ENCODE peak calls at places on chromosomes 11 and 22, in five cellular contexts. One of them, this sample, is unnamed.

GRCh38 chr11:127470485-127470884 is 469.9 kb upstream of the KIRREL3 start:
- DNase-seq in A549: peak
- DNase-seq in K562: peak
- DNase-seq in GM12878: no peak
- DNase-seq in upper lobe of left lung: no peak
- DNase-seq in this sample: peak

GRCh38 chr22:26669060-26669481 is 11.7 kb downstream of the MIAT start:
- DNase-seq in A549: peak
- DNase-seq in K562: peak
- DNase-seq in GM12878: no peak
- DNase-seq in upper lobe of left lung: no peak
- DNase-seq in this sample: peak

GRCh38 chr11:34155057-34155758 is 49.8 kb downstream of the NAT10 start:
- DNase-seq in A549: no peak
- DNase-seq in K562: no peak
- DNase-seq in GM12878: no peak
- DNase-seq in upper lobe of left lung: no peak
- DNase-seq in this sample: no peak

GRCh38 chr11:87740968-87741367 is 434.3 kb downstream of the RAB38 start:
- DNase-seq in A549: no peak
- DNase-seq in K562: no peak
- DNase-seq in GM12878: no peak
- DNase-seq in upper lobe of left lung: no peak
- DNase-seq in this sample: no peak

GRCh38 chr22:26565889-26566288 is 24.0 kb downstream of the TPST2 start:
- DNase-seq in A549: no peak
- DNase-seq in K562: no peak
- DNase-seq in GM12878: no peak
- DNase-seq in upper lobe of left lung: no peak
- DNase-seq in this sample: no peak

GRCh38 chr22:37259540-37260029 is 15.5 kb upstream of the RAC2 start:
- DNase-seq in A549: peak
- DNase-seq in K562: peak
- DNase-seq in GM12878: no peak
- DNase-seq in upper lobe of left lung: no peak
- DNase-seq in this sample: no peak

GRCh38 chr22:22598144-22598543 is 39.1 kb upstream of the PRAME start:
- DNase-seq in A549: no peak
- DNase-seq in K562: no peak
- DNase-seq in GM12878: no peak
- DNase-seq in upper lobe of left lung: no peak
- DNase-seq in this sample: no peak

GRCh38 chr11:44861829-44862545 is 88.7 kb downstream of the TP53I11 start:
- DNase-seq in A549: peak
- DNase-seq in K562: peak
- DNase-seq in GM12878: peak
- DNase-seq in upper lobe of left lung: peak
- DNase-seq in this sample: peak

GRCh38 chr22:46066691-46067090 is 83.6 kb upstream of the PPARA start:
- DNase-seq in A549: no peak
- DNase-seq in K562: no peak
- DNase-seq in GM12878: no peak
- DNase-seq in upper lobe of left lung: no peak
- DNase-seq in this sample: peak

GRCh38 chr11:106160494-106160893 is 83.0 kb downstream of the AASDHPPT start:
- DNase-seq in A549: no peak
- DNase-seq in K562: no peak
- DNase-seq in GM12878: no peak
- DNase-seq in upper lobe of left lung: no peak
- DNase-seq in this sample: no peak

GRCh38 chr11:116360542-116360941 is 412.2 kb downstream of the BUD13 start:
- DNase-seq in A549: no peak
- DNase-seq in K562: no peak
- DNase-seq in GM12878: no peak
- DNase-seq in upper lobe of left lung: no peak
- DNase-seq in this sample: no peak

GRCh38 chr11:125263268-125263790 is 98.8 kb downstream of the PKNOX2 start:
- DNase-seq in A549: no peak
- DNase-seq in K562: no peak
- DNase-seq in GM12878: no peak
- DNase-seq in upper lobe of left lung: peak
- DNase-seq in this sample: peak

GRCh38 chr11:124075841-124076571 is 34.9 kb upstream of the OR10G7 start:
- DNase-seq in A549: peak
- DNase-seq in K562: no peak
- DNase-seq in GM12878: no peak
- DNase-seq in upper lobe of left lung: peak
- DNase-seq in this sample: peak

GRCh38 chr11:126054882-126055281 is 7.8 kb downstream of the CDON start:
- DNase-seq in A549: no peak
- DNase-seq in K562: no peak
- DNase-seq in GM12878: no peak
- DNase-seq in upper lobe of left lung: no peak
- DNase-seq in this sample: no peak

GRCh38 chr22:33909075-33909458 is 11.2 kb downstream of the LARGE1 start:
- DNase-seq in A549: peak
- DNase-seq in K562: no peak
- DNase-seq in GM12878: no peak
- DNase-seq in upper lobe of left lung: no peak
- DNase-seq in this sample: peak

GRCh38 chr11:94669032-94669431 is 99.1 kb upstream of the AMOTL1 start:
- DNase-seq in A549: no peak
- DNase-seq in K562: no peak
- DNase-seq in GM12878: no peak
- DNase-seq in upper lobe of left lung: no peak
- DNase-seq in this sample: no peak

GRCh38 chr11:8338138-8338537 is 74.5 kb upstream of the LMO1 start:
- DNase-seq in A549: peak
- DNase-seq in K562: peak
- DNase-seq in GM12878: no peak
- DNase-seq in upper lobe of left lung: no peak
- DNase-seq in this sample: peak

GRCh38 chr22:46963672-46964545 is 201.5 kb downstream of the TBC1D22A start:
- DNase-seq in A549: no peak
- DNase-seq in K562: no peak
- DNase-seq in GM12878: no peak
- DNase-seq in upper lobe of left lung: no peak
- DNase-seq in this sample: no peak

GRCh38 chr11:1953489-1954284 is 6.6 kb downstream of the MRPL23 start:
- DNase-seq in A549: no peak
- DNase-seq in K562: no peak
- DNase-seq in GM12878: no peak
- DNase-seq in upper lobe of left lung: peak
- DNase-seq in this sample: no peak

GRCh38 chr11:40302669-40303068 is 1156.8 kb downstream of the LRRC4C start:
- DNase-seq in A549: no peak
- DNase-seq in K562: no peak
- DNase-seq in GM12878: no peak
- DNase-seq in upper lobe of left lung: no peak
- DNase-seq in this sample: no peak

GRCh38 chr11:2740275-2740940 is 40.6 kb upstream of the KCNQ1OT1 start:
- DNase-seq in A549: no peak
- DNase-seq in K562: peak
- DNase-seq in GM12878: no peak
- DNase-seq in upper lobe of left lung: peak
- DNase-seq in this sample: no peak

GRCh38 chr11:117589024-117589423 is 208.0 kb downstream of the DSCAML1 start:
- DNase-seq in A549: no peak
- DNase-seq in K562: no peak
- DNase-seq in GM12878: no peak
- DNase-seq in upper lobe of left lung: peak
- DNase-seq in this sample: no peak

GRCh38 chr11:39365809-39366436 is 2093.5 kb downstream of the LRRC4C start:
- DNase-seq in A549: peak
- DNase-seq in K562: no peak
- DNase-seq in GM12878: no peak
- DNase-seq in upper lobe of left lung: no peak
- DNase-seq in this sample: no peak

GRCh38 chr22:20569059-20570058 is 61.9 kb downstream of the MED15 start:
- DNase-seq in A549: peak
- DNase-seq in K562: no peak
- DNase-seq in GM12878: peak
- DNase-seq in upper lobe of left lung: peak
- DNase-seq in this sample: peak

GRCh38 chr11:27971256-27971655 is 136.7 kb downstream of the KIF18A start:
- DNase-seq in A549: no peak
- DNase-seq in K562: no peak
- DNase-seq in GM12878: no peak
- DNase-seq in upper lobe of left lung: no peak
- DNase-seq in this sample: no peak

GRCh38 chr11:44835979-44836378 is 109.2 kb downstream of the TSPAN18 start:
- DNase-seq in A549: no peak
- DNase-seq in K562: no peak
- DNase-seq in GM12878: no peak
- DNase-seq in upper lobe of left lung: no peak
- DNase-seq in this sample: no peak

DNA sequence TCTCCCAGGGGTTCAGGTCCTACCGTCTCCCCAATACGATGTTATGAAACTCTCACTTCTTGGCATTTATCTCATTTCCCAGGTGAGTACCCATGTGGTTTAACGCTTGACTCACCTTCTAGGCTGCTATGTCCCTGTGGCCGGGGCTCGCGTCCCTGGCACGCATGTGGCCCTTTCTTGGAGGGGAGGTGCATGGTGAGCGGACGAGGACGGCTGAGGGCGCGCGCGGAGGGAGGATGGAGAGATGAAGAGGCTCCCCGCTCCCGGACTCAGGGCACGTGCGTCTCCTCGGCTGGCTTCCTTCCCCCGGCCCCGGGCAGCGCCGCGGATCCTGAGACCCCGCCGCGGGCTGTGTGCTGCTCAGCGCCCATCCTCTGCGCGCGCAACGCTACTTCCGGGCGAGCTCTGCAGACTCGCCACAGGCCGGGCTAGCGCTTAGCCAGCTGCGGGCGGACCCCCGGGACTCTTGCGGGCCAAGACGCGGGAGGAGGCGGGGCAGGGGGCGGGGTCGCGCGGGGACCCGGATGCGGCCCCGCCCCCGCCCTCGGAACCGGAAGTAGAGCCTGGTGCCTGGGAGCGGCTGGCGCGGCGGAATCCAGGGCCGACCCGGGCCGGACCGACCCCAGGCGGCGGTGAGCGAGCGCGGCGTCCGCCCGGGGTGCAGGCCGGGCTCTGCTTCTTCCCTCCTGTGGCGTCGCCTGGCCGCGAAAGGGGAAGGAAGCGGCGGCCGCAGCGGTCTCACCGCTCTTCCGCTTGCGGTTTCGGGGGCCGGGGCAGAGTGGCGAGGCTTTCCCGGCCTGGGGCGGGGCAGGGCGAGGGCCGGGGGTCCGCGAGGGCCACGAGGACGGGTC is at the start of gene CTTN:
- DNase-seq in A549: peak
- DNase-seq in K562: peak
- DNase-seq in GM12878: peak
- DNase-seq in upper lobe of left lung: peak
- DNase-seq in this sample: peak
- TF ChIP-seq EP300 in A549: no peak
- TF ChIP-seq EP300 in K562: peak
- TF ChIP-seq EP300 in GM12878: no peak
- TF ChIP-seq EP300 in upper lobe of left lung: no peak
- TF ChIP-seq EP300 in this sample: no peak

GRCh38 chr11:62419560-62420342 is 918 bp downstream of the SCGB1A1 start:
- DNase-seq in A549: no peak
- DNase-seq in K562: peak
- DNase-seq in GM12878: no peak
- DNase-seq in upper lobe of left lung: no peak
- DNase-seq in this sample: no peak
- TF ChIP-seq EP300 in A549: no peak
- TF ChIP-seq EP300 in K562: no peak
- TF ChIP-seq EP300 in GM12878: no peak
- TF ChIP-seq EP300 in upper lobe of left lung: no peak
- TF ChIP-seq EP300 in this sample: no peak

GRCh38 chr11:57348052-57348451 is 9.9 kb downstream of the P2RX3 start:
- DNase-seq in A549: no peak
- DNase-seq in K562: no peak
- DNase-seq in GM12878: no peak
- DNase-seq in upper lobe of left lung: peak
- DNase-seq in this sample: no peak

GRCh38 chr11:57347336-57347735 is 9.2 kb downstream of the P2RX3 start:
- DNase-seq in A549: no peak
- DNase-seq in K562: no peak
- DNase-seq in GM12878: no peak
- DNase-seq in upper lobe of left lung: peak
- DNase-seq in this sample: no peak

GRCh38 chr11:57343825-57344224 is 5.7 kb downstream of the P2RX3 start:
- DNase-seq in A549: no peak
- DNase-seq in K562: no peak
- DNase-seq in GM12878: no peak
- DNase-seq in upper lobe of left lung: no peak
- DNase-seq in this sample: no peak

GRCh38 chr11:57344826-57345225 is 6.7 kb downstream of the P2RX3 start:
- DNase-seq in A549: no peak
- DNase-seq in K562: no peak
- DNase-seq in GM12878: no peak
- DNase-seq in upper lobe of left lung: no peak
- DNase-seq in this sample: no peak

DNA sequence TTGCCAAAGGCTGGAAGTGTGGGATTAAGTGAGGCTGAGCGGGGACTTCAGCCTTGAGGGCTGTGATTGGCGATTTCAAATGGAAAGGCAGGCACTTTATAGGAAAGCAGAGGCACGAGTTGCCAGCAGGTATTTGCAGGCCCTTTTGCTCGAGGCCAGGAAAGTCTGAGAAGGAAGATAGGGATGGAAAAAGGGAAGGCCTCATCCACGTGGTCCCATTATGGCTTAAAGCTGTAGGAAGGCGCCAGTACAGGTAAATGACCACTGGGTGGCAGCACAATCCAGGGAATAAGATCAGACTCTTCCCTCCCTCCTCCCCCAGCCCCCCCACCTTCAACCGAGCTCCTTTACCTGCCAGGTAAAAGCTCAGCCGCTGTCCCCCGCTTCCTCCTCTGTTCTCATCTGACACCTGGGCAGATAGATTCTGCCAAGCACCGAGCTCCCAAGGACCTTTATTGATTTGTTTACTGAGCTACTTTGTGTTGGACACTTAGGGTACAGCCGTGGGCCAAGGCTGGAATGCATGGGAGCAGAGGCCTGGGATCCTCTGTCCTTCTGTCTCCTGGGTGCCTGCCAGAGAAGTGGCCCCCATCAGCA is 7.5 kb downstream of the P2RX3 start:
- DNase-seq in A549: peak
- DNase-seq in K562: peak
- DNase-seq in GM12878: no peak
- DNase-seq in upper lobe of left lung: no peak
- DNase-seq in this sample: peak
- TF ChIP-seq EP300 in A549: no peak
- TF ChIP-seq EP300 in K562: no peak
- TF ChIP-seq EP300 in GM12878: no peak
- TF ChIP-seq EP300 in upper lobe of left lung: no peak
- TF ChIP-seq EP300 in this sample: no peak

DNA sequence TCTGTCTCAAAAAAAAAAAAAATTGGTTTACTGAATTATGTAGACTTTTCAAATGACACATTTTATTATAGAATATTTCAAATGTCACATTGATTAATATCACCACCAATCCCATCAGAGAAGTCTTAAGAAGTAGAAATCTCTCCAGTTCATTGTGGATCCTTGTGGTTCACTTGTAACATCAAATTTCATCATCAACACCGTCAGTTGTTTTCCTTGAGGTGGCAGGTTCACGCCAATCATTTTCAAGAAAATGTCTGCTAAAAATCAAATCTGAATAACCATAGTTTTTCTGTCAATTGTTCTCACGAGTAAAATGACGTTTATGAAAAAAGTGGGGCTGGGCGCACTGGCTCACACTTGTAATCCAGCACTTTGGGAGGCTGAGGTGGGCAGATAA is 50.3 kb downstream of the TMPRSS5 start:
- DNase-seq in A549: no peak
- DNase-seq in K562: no peak
- DNase-seq in GM12878: no peak
- DNase-seq in upper lobe of left lung: no peak
- DNase-seq in this sample: no peak
- TF ChIP-seq EP300 in A549: no peak
- TF ChIP-seq EP300 in K562: no peak
- TF ChIP-seq EP300 in GM12878: no peak
- TF ChIP-seq EP300 in upper lobe of left lung: no peak
- TF ChIP-seq EP300 in this sample: no peak